ENCODE peak calls at places on chromosomes 7 and 10, in six cellular contexts. One of them, this sample, is unnamed.

GRCh38 chr7:121908042-121908441 is 35.1 kb downstream of the PTPRZ1 start:
- DNase-seq in breast epithelium: no peak
- DNase-seq in gastrocnemius medialis: no peak
- DNase-seq in testis: no peak
- DNase-seq in IMR-90: no peak
- DNase-seq in A549: no peak
- DNase-seq in this sample: no peak

GRCh38 chr10:15365690-15366089 is 5.4 kb downstream of the FAM171A1 start:
- DNase-seq in IMR-90: no peak
- DNase-seq in A549: no peak
- DNase-seq in breast epithelium: no peak
- DNase-seq in testis: no peak
- DNase-seq in gastrocnemius medialis: no peak
- DNase-seq in this sample: no peak

GRCh38 chr7:149716007-149716931 is 57.1 kb downstream of the ZNF467 start:
- DNase-seq in gastrocnemius medialis: no peak
- DNase-seq in breast epithelium: no peak
- DNase-seq in IMR-90: peak; percentile 23
- DNase-seq in A549: no peak
- DNase-seq in testis: peak; percentile 14
- DNase-seq in this sample: peak; percentile 77

GRCh38 chr10:6282454-6282958 is 79.8 kb downstream of the PFKFB3 start:
- DNase-seq in breast epithelium: no peak
- DNase-seq in A549: no peak
- DNase-seq in testis: no peak
- DNase-seq in gastrocnemius medialis: no peak
- DNase-seq in IMR-90: no peak
- DNase-seq in this sample: no peak

GRCh38 chr10:122567056-122567660 is 6.6 kb downstream of the DMBT1 start:
- DNase-seq in testis: peak; percentile 55
- DNase-seq in gastrocnemius medialis: no peak
- DNase-seq in breast epithelium: no peak
- DNase-seq in A549: no peak
- DNase-seq in IMR-90: no peak
- DNase-seq in this sample: peak; percentile 62

GRCh38 chr7:80017101-80017500 is 117.5 kb upstream of the GNAI1 start:
- DNase-seq in IMR-90: peak; percentile 8
- DNase-seq in A549: no peak
- DNase-seq in gastrocnemius medialis: no peak
- DNase-seq in testis: no peak
- DNase-seq in breast epithelium: no peak
- DNase-seq in this sample: no peak

GRCh38 chr10:124671486-124672075 is 72.6 kb downstream of the FAM53B start:
- DNase-seq in breast epithelium: peak; percentile 64
- DNase-seq in gastrocnemius medialis: no peak
- DNase-seq in IMR-90: no peak
- DNase-seq in testis: no peak
- DNase-seq in A549: peak; percentile 55
- DNase-seq in this sample: peak; percentile 65

GRCh38 chr7:70063796-70064423 is 465.6 kb downstream of the AUTS2 start:
- DNase-seq in A549: no peak
- DNase-seq in breast epithelium: no peak
- DNase-seq in gastrocnemius medialis: peak; percentile 7
- DNase-seq in testis: no peak
- DNase-seq in IMR-90: no peak
- DNase-seq in this sample: no peak

GRCh38 chr10:69736866-69737641 is 64.7 kb upstream of the COL13A1 start:
- DNase-seq in IMR-90: no peak
- DNase-seq in testis: no peak
- DNase-seq in breast epithelium: no peak
- DNase-seq in A549: no peak
- DNase-seq in gastrocnemius medialis: no peak
- DNase-seq in this sample: no peak

GRCh38 chr10:60314306-60314940 is 75.3 kb downstream of the ANK3 start:
- DNase-seq in IMR-90: peak; percentile 83
- DNase-seq in A549: no peak
- DNase-seq in testis: no peak
- DNase-seq in gastrocnemius medialis: no peak
- DNase-seq in breast epithelium: no peak
- DNase-seq in this sample: no peak

GRCh38 chr10:123563581-123563855 is 102.6 kb upstream of the GPR26 start:
- DNase-seq in breast epithelium: no peak
- DNase-seq in gastrocnemius medialis: no peak
- DNase-seq in A549: no peak
- DNase-seq in testis: no peak
- DNase-seq in IMR-90: no peak
- DNase-seq in this sample: no peak

GRCh38 chr7:152328234-152328633 is 107.6 kb downstream of the KMT2C start:
- DNase-seq in A549: no peak
- DNase-seq in gastrocnemius medialis: no peak
- DNase-seq in testis: no peak
- DNase-seq in breast epithelium: no peak
- DNase-seq in IMR-90: no peak
- DNase-seq in this sample: no peak

GRCh38 chr7:28623105-28623730 is 210.9 kb downstream of the CREB5 start:
- DNase-seq in IMR-90: peak; percentile 85
- DNase-seq in testis: no peak
- DNase-seq in A549: no peak
- DNase-seq in gastrocnemius medialis: no peak
- DNase-seq in breast epithelium: no peak
- DNase-seq in this sample: no peak

GRCh38 chr7:157397036-157397720 is 60.4 kb downstream of the DNAJB6 start:
- DNase-seq in IMR-90: no peak
- DNase-seq in gastrocnemius medialis: no peak
- DNase-seq in A549: no peak
- DNase-seq in testis: no peak
- DNase-seq in breast epithelium: no peak
- DNase-seq in this sample: no peak

GRCh38 chr10:128306966-128307365 is 180.7 kb upstream of the MKI67 start:
- DNase-seq in A549: no peak
- DNase-seq in testis: no peak
- DNase-seq in breast epithelium: no peak
- DNase-seq in IMR-90: no peak
- DNase-seq in gastrocnemius medialis: no peak
- DNase-seq in this sample: no peak

GRCh38 chr10:69716711-69717560 is 84.8 kb upstream of the COL13A1 start:
- DNase-seq in A549: peak; percentile 84
- DNase-seq in gastrocnemius medialis: no peak
- DNase-seq in IMR-90: peak; percentile 33
- DNase-seq in testis: peak; percentile 79
- DNase-seq in breast epithelium: no peak
- DNase-seq in this sample: no peak

GRCh38 chr7:99124636-99125504 is 19.0 kb downstream of the SMURF1 start:
- DNase-seq in A549: no peak
- DNase-seq in gastrocnemius medialis: no peak
- DNase-seq in testis: no peak
- DNase-seq in breast epithelium: no peak
- DNase-seq in IMR-90: no peak
- DNase-seq in this sample: no peak

GRCh38 chr10:64113375-64113774 is 592.2 kb downstream of the REEP3 start:
- DNase-seq in breast epithelium: no peak
- DNase-seq in A549: no peak
- DNase-seq in gastrocnemius medialis: no peak
- DNase-seq in IMR-90: no peak
- DNase-seq in testis: no peak
- DNase-seq in this sample: no peak

GRCh38 chr10:23359692-23360380 is 15.2 kb upstream of the C10orf67 start:
- DNase-seq in breast epithelium: no peak
- DNase-seq in gastrocnemius medialis: no peak
- DNase-seq in testis: no peak
- DNase-seq in A549: no peak
- DNase-seq in IMR-90: no peak
- DNase-seq in this sample: no peak

GRCh38 chr7:91876391-91877133 is 3.9 kb downstream of the MTERF1 start:
- DNase-seq in gastrocnemius medialis: no peak
- DNase-seq in breast epithelium: no peak
- DNase-seq in testis: no peak
- DNase-seq in IMR-90: peak; percentile 35
- DNase-seq in A549: peak; percentile 7
- DNase-seq in this sample: no peak

GRCh38 chr7:91875851-91876250 is 4.7 kb downstream of the MTERF1 start:
- DNase-seq in gastrocnemius medialis: no peak
- DNase-seq in IMR-90: no peak
- DNase-seq in testis: no peak
- DNase-seq in breast epithelium: no peak
- DNase-seq in A549: no peak
- DNase-seq in this sample: no peak

GRCh38 chr7:91880016-91880412 is 488 bp downstream of the MTERF1 start:
- DNase-seq in testis: no peak
- DNase-seq in A549: no peak
- DNase-seq in IMR-90: no peak
- DNase-seq in gastrocnemius medialis: no peak
- DNase-seq in breast epithelium: no peak
- DNase-seq in this sample: no peak

GRCh38 chr7:91883676-91884362 is 3.3 kb upstream of the MTERF1 start:
- DNase-seq in gastrocnemius medialis: no peak
- DNase-seq in A549: no peak
- DNase-seq in breast epithelium: no peak
- DNase-seq in testis: no peak
- DNase-seq in IMR-90: no peak
- DNase-seq in this sample: no peak

GRCh38 chr7:91880413-91881241 is at the start of gene MTERF1:
- DNase-seq in gastrocnemius medialis: peak; percentile 63
- DNase-seq in A549: peak; percentile 78
- DNase-seq in testis: peak; percentile 96
- DNase-seq in breast epithelium: peak; percentile 76
- DNase-seq in IMR-90: peak; percentile 88
- DNase-seq in this sample: peak; percentile 97
- TF ChIP-seq POLR2A in gastrocnemius medialis: no peak
- TF ChIP-seq POLR2A in A549: peak; percentile 65
- TF ChIP-seq POLR2A in testis: no peak
- TF ChIP-seq POLR2A in breast epithelium: no peak
- TF ChIP-seq POLR2A in IMR-90: peak; percentile 45
- TF ChIP-seq POLR2A in this sample: no peak

DNA sequence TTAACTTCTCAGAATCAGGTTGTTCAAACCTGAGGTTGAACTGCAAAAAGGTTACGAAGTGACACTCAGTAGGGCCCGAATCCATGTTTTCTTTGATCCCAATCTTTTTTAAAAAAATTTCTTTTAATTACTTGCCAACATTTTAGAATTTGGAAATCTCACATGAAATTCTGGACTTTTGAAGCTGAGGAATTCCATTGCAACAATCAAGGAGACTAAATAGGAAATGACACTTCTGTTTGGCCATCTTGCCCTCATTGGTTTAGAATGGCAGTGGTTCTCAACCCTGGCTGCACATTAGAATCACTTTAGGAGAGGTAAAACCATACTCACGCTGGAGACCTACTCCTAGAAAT is 471 bp upstream of the TOMM7 start:
- DNase-seq in A549: no peak
- DNase-seq in testis: no peak
- DNase-seq in gastrocnemius medialis: no peak
- DNase-seq in breast epithelium: no peak
- DNase-seq in IMR-90: no peak
- DNase-seq in this sample: no peak
- H3K4me3 ChIP-seq in A549: peak overlapping the region; percentile 83
- H3K4me3 ChIP-seq in testis: peak overlapping the region; percentile 68
- H3K4me3 ChIP-seq in gastrocnemius medialis: peak overlapping the region; percentile 80
- H3K4me3 ChIP-seq in breast epithelium: peak overlapping the region; percentile 89
- H3K4me3 ChIP-seq in IMR-90: peak overlapping the region; percentile 82
- H3K4me3 ChIP-seq in this sample: peak overlapping the region; percentile 72

GRCh38 chr7:27302590-27302989 is 60.0 kb downstream of the EVX1 start:
- DNase-seq in gastrocnemius medialis: no peak
- DNase-seq in A549: no peak
- DNase-seq in testis: no peak
- DNase-seq in breast epithelium: no peak
- DNase-seq in IMR-90: no peak
- DNase-seq in this sample: no peak

GRCh38 chr7:27300401-27300800 is 57.8 kb downstream of the EVX1 start:
- DNase-seq in IMR-90: no peak
- DNase-seq in testis: no peak
- DNase-seq in breast epithelium: no peak
- DNase-seq in A549: no peak
- DNase-seq in gastrocnemius medialis: no peak
- DNase-seq in this sample: no peak

GRCh38 chr7:27303021-27303420 is 60.4 kb downstream of the EVX1 start:
- DNase-seq in IMR-90: no peak
- DNase-seq in testis: peak; percentile 35
- DNase-seq in A549: no peak
- DNase-seq in gastrocnemius medialis: no peak
- DNase-seq in breast epithelium: no peak
- DNase-seq in this sample: no peak

DNA sequence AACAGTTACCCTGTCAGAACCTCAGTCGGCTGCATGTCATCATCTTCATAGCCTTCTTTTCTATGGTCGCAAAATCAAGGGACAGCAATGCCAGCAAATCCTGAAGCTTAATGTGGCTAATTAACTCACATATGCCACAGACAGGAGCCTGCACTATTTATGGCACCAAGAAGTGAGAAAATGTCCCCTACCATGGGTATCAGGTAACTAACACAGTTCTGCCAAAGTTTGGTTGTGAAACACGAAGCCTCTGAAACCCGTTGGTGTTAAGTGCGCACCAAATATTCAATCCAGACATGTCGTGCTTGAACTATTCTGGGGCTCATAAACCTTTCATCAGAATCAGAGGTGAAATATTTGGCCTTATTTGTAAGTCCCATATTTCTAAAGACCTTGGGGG is 63.3 kb downstream of the EVX1 start:
- DNase-seq in A549: no peak
- DNase-seq in gastrocnemius medialis: no peak
- DNase-seq in testis: no peak
- DNase-seq in IMR-90: no peak
- DNase-seq in breast epithelium: no peak
- DNase-seq in this sample: no peak
- TF ChIP-seq CTCF in A549: no peak
- TF ChIP-seq CTCF in gastrocnemius medialis: no peak
- TF ChIP-seq CTCF in testis: no peak
- TF ChIP-seq CTCF in IMR-90: no peak
- TF ChIP-seq CTCF in breast epithelium: no peak
- TF ChIP-seq CTCF in this sample: no peak

GRCh38 chr10:101903827-101904520 is 60.4 kb upstream of the KCNIP2 start:
- DNase-seq in breast epithelium: no peak
- DNase-seq in IMR-90: peak; percentile 21
- DNase-seq in A549: no peak
- DNase-seq in gastrocnemius medialis: no peak
- DNase-seq in testis: no peak
- DNase-seq in this sample: peak; percentile 78
- TF ChIP-seq POLR2A in breast epithelium: no peak
- TF ChIP-seq POLR2A in IMR-90: no peak
- TF ChIP-seq POLR2A in A549: no peak
- TF ChIP-seq POLR2A in gastrocnemius medialis: no peak
- TF ChIP-seq POLR2A in testis: no peak
- TF ChIP-seq POLR2A in this sample: no peak

GRCh38 chr10:12549297-12549696 is 199.9 kb downstream of the CAMK1D start:
- DNase-seq in IMR-90: no peak
- DNase-seq in testis: no peak
- DNase-seq in breast epithelium: no peak
- DNase-seq in A549: no peak
- DNase-seq in gastrocnemius medialis: no peak
- DNase-seq in this sample: no peak
- H3K4me3 ChIP-seq in IMR-90: no peak overlapping the region
- H3K4me3 ChIP-seq in testis: no peak overlapping the region
- H3K4me3 ChIP-seq in breast epithelium: no peak overlapping the region
- H3K4me3 ChIP-seq in A549: no peak overlapping the region
- H3K4me3 ChIP-seq in gastrocnemius medialis: no peak overlapping the region
- H3K4me3 ChIP-seq in this sample: no peak overlapping the region

This sample was measured in spleen.